ENCODE peak calls at places on chromosomes 6 and 20, in four cellular contexts. One of them, this sample, is unnamed.

GRCh38 chr6:109701774-109702173 is 10.7 kb downstream of the FIG4 start:
- DNase-seq in effector CD8-positive, alpha-beta T cell: no peak
- DNase-seq in hippocampal formation: no peak
- DNase-seq in sigmoid colon: no peak
- DNase-seq in this sample: no peak

GRCh38 chr20:57484772-57485171 is 40.2 kb downstream of the CTCFL start:
- DNase-seq in effector CD8-positive, alpha-beta T cell: no peak
- DNase-seq in hippocampal formation: no peak
- DNase-seq in sigmoid colon: no peak
- DNase-seq in this sample: peak

GRCh38 chr6:118307581-118307980 is 240.5 kb upstream of the PLN start:
- DNase-seq in effector CD8-positive, alpha-beta T cell: no peak
- DNase-seq in hippocampal formation: no peak
- DNase-seq in sigmoid colon: no peak
- DNase-seq in this sample: no peak

GRCh38 chr20:63497946-63498935 is 642 bp downstream of the EEF1A2 start:
- DNase-seq in effector CD8-positive, alpha-beta T cell: no peak
- DNase-seq in hippocampal formation: no peak
- DNase-seq in sigmoid colon: peak
- DNase-seq in this sample: no peak

GRCh38 chr6:165986647-165987482 is 180.8 kb downstream of the TBXT start:
- DNase-seq in effector CD8-positive, alpha-beta T cell: no peak
- DNase-seq in hippocampal formation: no peak
- DNase-seq in sigmoid colon: peak
- DNase-seq in this sample: no peak

GRCh38 chr6:145756170-145756662 is 20.9 kb upstream of the EPM2A start:
- DNase-seq in effector CD8-positive, alpha-beta T cell: no peak
- DNase-seq in hippocampal formation: no peak
- DNase-seq in sigmoid colon: no peak
- DNase-seq in this sample: no peak

GRCh38 chr20:33732166-33732970 is 572 bp downstream of the ZNF341 start:
- DNase-seq in effector CD8-positive, alpha-beta T cell: peak
- DNase-seq in hippocampal formation: peak
- DNase-seq in sigmoid colon: peak
- DNase-seq in this sample: peak

GRCh38 chr20:56861590-56861989 is 232.5 kb downstream of the TFAP2C start:
- DNase-seq in effector CD8-positive, alpha-beta T cell: no peak
- DNase-seq in hippocampal formation: no peak
- DNase-seq in sigmoid colon: no peak
- DNase-seq in this sample: no peak

GRCh38 chr6:71012871-71013456 is 56.1 kb upstream of the B3GAT2 start:
- DNase-seq in effector CD8-positive, alpha-beta T cell: no peak
- DNase-seq in hippocampal formation: peak
- DNase-seq in sigmoid colon: no peak
- DNase-seq in this sample: no peak

GRCh38 chr6:92024071-92024470 is 1395.3 kb downstream of the EPHA7 start:
- DNase-seq in effector CD8-positive, alpha-beta T cell: no peak
- DNase-seq in hippocampal formation: no peak
- DNase-seq in sigmoid colon: no peak
- DNase-seq in this sample: no peak

GRCh38 chr20:47956261-47956995 is 171.1 kb upstream of the SULF2 start:
- DNase-seq in effector CD8-positive, alpha-beta T cell: no peak
- DNase-seq in hippocampal formation: no peak
- DNase-seq in sigmoid colon: peak
- DNase-seq in this sample: no peak

GRCh38 chr6:30071081-30071818 is 4.3 kb downstream of the PPP1R11 start:
- DNase-seq in effector CD8-positive, alpha-beta T cell: no peak
- DNase-seq in hippocampal formation: no peak
- DNase-seq in sigmoid colon: no peak
- DNase-seq in this sample: no peak

GRCh38 chr20:14055127-14055742 is 59.9 kb downstream of the MACROD2 start:
- DNase-seq in effector CD8-positive, alpha-beta T cell: no peak
- DNase-seq in hippocampal formation: no peak
- DNase-seq in sigmoid colon: no peak
- DNase-seq in this sample: no peak

GRCh38 chr6:110933913-110934312 is 24.6 kb upstream of the GTF3C6 start:
- DNase-seq in effector CD8-positive, alpha-beta T cell: no peak
- DNase-seq in hippocampal formation: no peak
- DNase-seq in sigmoid colon: no peak
- DNase-seq in this sample: no peak

GRCh38 chr20:25867776-25868649 is 171.4 kb upstream of the ZNF337 start:
- DNase-seq in effector CD8-positive, alpha-beta T cell: peak
- DNase-seq in hippocampal formation: peak
- DNase-seq in sigmoid colon: peak
- DNase-seq in this sample: no peak

GRCh38 chr6:138555294-138555988 is 56.1 kb upstream of the NHSL1 start:
- DNase-seq in effector CD8-positive, alpha-beta T cell: no peak
- DNase-seq in hippocampal formation: no peak
- DNase-seq in sigmoid colon: no peak
- DNase-seq in this sample: no peak

GRCh38 chr20:43925786-43926185 is 11.1 kb downstream of the TOX2 start:
- DNase-seq in effector CD8-positive, alpha-beta T cell: no peak
- DNase-seq in hippocampal formation: peak
- DNase-seq in sigmoid colon: no peak
- DNase-seq in this sample: peak

GRCh38 chr6:85360794-85361642 is 88.9 kb upstream of the NT5E start:
- DNase-seq in effector CD8-positive, alpha-beta T cell: no peak
- DNase-seq in hippocampal formation: no peak
- DNase-seq in sigmoid colon: no peak
- DNase-seq in this sample: no peak

GRCh38 chr20:12173333-12173732 is 255.6 kb downstream of the BTBD3 start:
- DNase-seq in effector CD8-positive, alpha-beta T cell: no peak
- DNase-seq in hippocampal formation: no peak
- DNase-seq in sigmoid colon: no peak
- DNase-seq in this sample: no peak

GRCh38 chr6:84052204-84052882 is 18.8 kb downstream of the MRAP2 start:
- DNase-seq in effector CD8-positive, alpha-beta T cell: no peak
- DNase-seq in hippocampal formation: peak
- DNase-seq in sigmoid colon: no peak
- DNase-seq in this sample: peak

GRCh38 chr20:37741055-37741454 is 47.2 kb downstream of the CTNNBL1 start:
- DNase-seq in effector CD8-positive, alpha-beta T cell: no peak
- DNase-seq in hippocampal formation: no peak
- DNase-seq in sigmoid colon: no peak
- DNase-seq in this sample: no peak

GRCh38 chr6:137761487-137761886 is 105.6 kb upstream of the TNFAIP3 start:
- DNase-seq in effector CD8-positive, alpha-beta T cell: no peak
- DNase-seq in hippocampal formation: no peak
- DNase-seq in sigmoid colon: no peak
- DNase-seq in this sample: no peak

GRCh38 chr6:91852232-91852631 is 1265.4 kb upstream of the MAP3K7 start:
- DNase-seq in effector CD8-positive, alpha-beta T cell: no peak
- DNase-seq in hippocampal formation: no peak
- DNase-seq in sigmoid colon: no peak
- DNase-seq in this sample: no peak

GRCh38 chr20:18577942-18578341 is 9.9 kb upstream of the DTD1 start:
- DNase-seq in effector CD8-positive, alpha-beta T cell: no peak
- DNase-seq in hippocampal formation: no peak
- DNase-seq in sigmoid colon: no peak
- DNase-seq in this sample: no peak

GRCh38 chr20:46307139-46307998 is 929 bp downstream of the CDH22 start:
- DNase-seq in effector CD8-positive, alpha-beta T cell: peak
- DNase-seq in hippocampal formation: peak
- DNase-seq in sigmoid colon: peak
- DNase-seq in this sample: peak

GRCh38 chr20:49391404-49392245 is 90.8 kb downstream of the KCNB1 start:
- DNase-seq in effector CD8-positive, alpha-beta T cell: no peak
- DNase-seq in hippocampal formation: no peak
- DNase-seq in sigmoid colon: no peak
- DNase-seq in this sample: no peak

This sample was measured in cardiac septum.